ENCODE peak calls at places on chromosomes 3 and 15, in nine cellular contexts. W is choroid plexus epithelial cell; H is activated naive CD8-positive, alpha-beta T cell treated with anti-CD3 and anti-CD28 coated beads, Interleukin-2, amount 50 U/mL, for 24 hours; X is NCI-H2081 treated with DMSO at 0.1 percent for 48 hours; J is stimulated activated CD8-positive, alpha-beta memory T cell treated with anti-CD3 and anti-CD28 coated beads, Interleukin-15, amount 100 ng/mL, for 24 hours; R is trophoblast cell; K is activated CD8-positive, alpha-beta memory T cell treated with anti-CD3 and anti-CD28 coated beads for 24 hours; G is fibroblast of gingiva; Q is stimulated activated CD4-positive, alpha-beta T cell treated with anti-CD3 and anti-CD28 coated beads, Interleukin-2, amount 100 ng/mL, for 48 hours. M is an unnamed sample.

GRCh38 chr3:106168941-106169340 is 300.1 kb upstream of the CBLB start:
- DNase-seq in W (no peak), K (no peak), H (no peak), J (no peak), G (no peak), R (no peak), Q (no peak), X (peak), M (no peak)

GRCh38 chr3:10357592-10358308 is 36.8 kb upstream of the SEC13 start:
- DNase-seq in G (peak), J (no peak), R (no peak), Q (no peak), W (peak), X (no peak), H (no peak), K (no peak), M (no peak)

GRCh38 chr15:70154440-70155347 is 57.0 kb upstream of the TLE3 start:
- DNase-seq in K (no peak), Q (no peak), X (no peak), R (no peak), W (peak), J (no peak), G (no peak), H (no peak), M (no peak)

GRCh38 chr3:5728085-5728484 is 540.6 kb downstream of the EDEM1 start:
- DNase-seq in J (no peak), X (no peak), Q (no peak), R (no peak), H (no peak), G (no peak), K (no peak), W (no peak), M (no peak)

GRCh38 chr15:49421991-49422390 is 1.1 kb upstream of the FGF7 start:
- DNase-seq in K (no peak), J (no peak), X (peak), W (peak), G (peak), Q (peak), R (no peak), H (peak), M (no peak)

GRCh38 chr3:147356909-147357733 is 49.2 kb downstream of the ZIC4 start:
- DNase-seq in Q (no peak), W (no peak), J (no peak), G (no peak), R (no peak), K (no peak), X (no peak), H (no peak), M (no peak)

GRCh38 chr3:46442591-46443530 is 21.8 kb downstream of the LTF start:
- DNase-seq in Q (peak), R (no peak), W (no peak), J (no peak), H (peak), K (peak), G (peak), X (no peak), M (no peak)

GRCh38 chr3:134598813-134599563 is 51.8 kb downstream of the KY start:
- DNase-seq in R (no peak), W (no peak), H (no peak), Q (no peak), J (no peak), K (no peak), X (no peak), G (no peak), M (no peak)

GRCh38 chr3:156181509-156181908 is 61.1 kb downstream of the KCNAB1 start:
- DNase-seq in W (peak), J (no peak), G (no peak), K (no peak), R (no peak), Q (no peak), X (no peak), H (no peak), M (no peak)

GRCh38 chr3:119279101-119279554 is 15.1 kb upstream of the ARHGAP31 start:
- DNase-seq in K (no peak), R (no peak), G (peak), H (no peak), J (no peak), Q (no peak), W (no peak), X (no peak), M (no peak)

GRCh38 chr3:116444819-116445290 is 432 bp downstream of the LSAMP start:
- DNase-seq in Q (no peak), K (no peak), R (no peak), W (no peak), H (no peak), X (no peak), G (no peak), J (no peak), M (peak)

GRCh38 chr3:125006190-125006855 is 49.5 kb downstream of the HEG1 start:
- DNase-seq in G (no peak), H (no peak), K (no peak), R (no peak), Q (no peak), X (no peak), J (no peak), W (peak), M (no peak)

GRCh38 chr3:196639517-196640500 is at the start of gene NRROS:
- DNase-seq in X (no peak), W (peak), R (no peak), Q (peak), H (peak), G (peak), J (peak), K (peak), M (no peak)

GRCh38 chr15:74128785-74129350 is 1.5 kb upstream of the ISLR2 start:
- DNase-seq in X (no peak), J (no peak), K (peak), W (no peak), G (no peak), Q (no peak), R (no peak), H (no peak), M (peak)

GRCh38 chr3:188092648-188093047 is 61.3 kb upstream of the LPP start:
- DNase-seq in R (no peak), K (no peak), G (no peak), Q (peak), W (peak), H (peak), J (no peak), X (no peak), M (no peak)

GRCh38 chr15:29103825-29104565 is 165.6 kb downstream of the NSMCE3 start:
- DNase-seq in H (peak), X (no peak), R (peak), J (peak), G (peak), Q (peak), W (peak), K (peak), M (no peak)

GRCh38 chr3:187839422-187839821 is 94.2 kb upstream of the BCL6 start:
- DNase-seq in H (no peak), J (no peak), X (no peak), G (no peak), R (no peak), Q (no peak), W (no peak), K (no peak), M (no peak)

GRCh38 chr3:43951813-43952212 is 261.1 kb downstream of the ABHD5 start:
- DNase-seq in H (no peak), G (no peak), K (no peak), R (no peak), X (no peak), Q (no peak), W (no peak), J (no peak), M (no peak)

GRCh38 chr15:85763157-85763556 is 31.6 kb downstream of the KLHL25 start:
- DNase-seq in W (no peak), J (no peak), Q (no peak), G (no peak), K (no peak), X (no peak), R (no peak), H (no peak), M (no peak)

GRCh38 chr3:130850044-130850797 is 43.7 kb upstream of the ATP2C1 start:
- DNase-seq in J (no peak), W (peak), X (no peak), G (peak), K (no peak), Q (peak), H (peak), R (peak), M (no peak)

M was measured in NCI-H1417 treated with DMSO at 0.1 percent for 48 hours.